ENCODE peak calls at places on chromosomes 4 and X, in six cellular contexts. X is GF-D8; Y is stimulated activated naive CD8-positive, alpha-beta T cell treated with anti-CD3 and anti-CD28 coated beads, Interleukin-15, amount 100 ng/mL, for 72 hours; N is C1 segment of cervical spinal cord; S is thoracic aorta; G is H54. A is an unnamed sample.
A peak's percentile ranks its signal among the peaks of the same experiment; 100 is the strongest.

GRCh38 chr4:4289055-4289454 is 899 bp downstream of the LYAR start:
- DNase-seq in X (no peak), Y (no peak), N (no peak), S (no peak), G (no peak), A (no peak)

GRCh38 chr4:153947124-153947523 is 158.2 kb upstream of the SFRP2 start:
- DNase-seq in X (no peak), Y (no peak), N (no peak), S (no peak), G (no peak), A (no peak)

GRCh38 chr4:56360071-56360470 is 27.2 kb downstream of the AASDH start:
- DNase-seq in X (no peak), Y (no peak), N (no peak), S (no peak), G (no peak), A (no peak)

GRCh38 chr4:21656832-21657231 is 291.7 kb downstream of the KCNIP4 start:
- DNase-seq in X (no peak), Y (no peak), N (no peak), S (no peak), G (peak; percentile 3), A (no peak)

GRCh38 chrX:128816919-128817318 is 706.4 kb downstream of the SMARCA1 start:
- DNase-seq in X (no peak), Y (no peak), N (no peak), S (no peak), G (peak; percentile 0), A (no peak)

GRCh38 chrX:123797543-123798447 is 62.1 kb upstream of the XIAP start:
- DNase-seq in X (no peak), Y (no peak), N (no peak), S (no peak), G (no peak), A (no peak)

GRCh38 chr4:121950680-121951569 is 935 bp downstream of the TRPC3 start:
- DNase-seq in X (no peak), Y (peak; percentile 40), N (no peak), S (no peak), G (no peak), A (no peak)

GRCh38 chr4:107278791-107279481 is 242.8 kb upstream of the DKK2 start:
- DNase-seq in X (no peak), Y (no peak), N (no peak), S (no peak), G (no peak), A (no peak)

GRCh38 chrX:100479329-100479728 is 69.3 kb upstream of the PCDH19 start:
- DNase-seq in X (no peak), Y (no peak), N (no peak), S (no peak), G (no peak), A (no peak)

GRCh38 chrX:53494427-53494826 is 60.3 kb upstream of the HSD17B10 start:
- DNase-seq in X (no peak), Y (no peak), N (no peak), S (no peak), G (no peak), A (no peak)

GRCh38 chrX:110284159-110284558 is 33.7 kb downstream of the AMMECR1 start:
- DNase-seq in X (no peak), Y (no peak), N (no peak), S (no peak), G (peak; percentile 6), A (no peak)

GRCh38 chr4:158964114-158964727 is 138.7 kb upstream of the RAPGEF2 start:
- DNase-seq in X (no peak), Y (no peak), N (no peak), S (no peak), G (no peak), A (no peak)

GRCh38 chr4:106316773-106317409 is 541 bp downstream of the AIMP1 start:
- DNase-seq in X (no peak), Y (no peak), N (no peak), S (no peak), G (no peak), A (no peak)

GRCh38 chrX:111041018-111041462 is 55.0 kb upstream of the PAK3 start:
- DNase-seq in X (peak; percentile 32), Y (no peak), N (no peak), S (no peak), G (peak; percentile 2), A (no peak)

GRCh38 chrX:109889289-109890006 is 113.5 kb upstream of the TMEM164 start:
- DNase-seq in X (peak; percentile 77), Y (no peak), N (peak; percentile 7), S (no peak), G (no peak), A (no peak)

GRCh38 chr4:39466747-39467146 is 7.9 kb downstream of the LIAS start:
- DNase-seq in X (no peak), Y (no peak), N (no peak), S (no peak), G (no peak), A (no peak)

GRCh38 chr4:8533274-8533865 is 46.8 kb upstream of the GPR78 start:
- DNase-seq in X (no peak), Y (no peak), N (no peak), S (no peak), G (no peak), A (no peak)